ENCODE peak calls at places on chromosomes 16 and 17, in four cellular contexts. B is ovary; D is stimulated activated CD8-positive, alpha-beta memory T cell treated with anti-CD3 and anti-CD28 coated beads, Interleukin-7, amount 100 ng/mL, for 4 hours; E is activated T-helper 9 cell treated with anti-CD3 and anti-CD28 coated beads, Interleukin-2, amount 50 U/mL, for 16 hours. K is an unnamed sample.

GRCh38 chr17:77071925-77072490 is 68.8 kb upstream of the SEC14L1 start:
- DNase-seq in E (no peak), B (no peak), D (no peak), K (no peak)

GRCh38 chr17:40612510-40613244 is 34.9 kb downstream of the SMARCE1 start:
- DNase-seq in D (no peak), B (no peak), E (peak), K (no peak)

GRCh38 chr16:11198817-11199216 is 57.2 kb downstream of the SOCS1 start:
- DNase-seq in B (no peak), E (no peak), D (no peak), K (no peak)

GRCh38 chr16:57798267-57798810 is 4.0 kb downstream of the KIFC3 start:
- DNase-seq in B (no peak), E (no peak), D (no peak), K (no peak)

GRCh38 chr17:41695954-41696720 is 7.5 kb downstream of the EIF1 start:
- DNase-seq in E (peak), D (peak), B (peak), K (peak)

GRCh38 chr17:76872221-76872873 is 4.1 kb downstream of the MGAT5B start:
- DNase-seq in E (no peak), B (no peak), D (no peak), K (no peak)

GRCh38 chr17:36937961-36938565 is 788 bp downstream of the LHX1 start:
- DNase-seq in B (no peak), E (no peak), D (no peak), K (no peak)

GRCh38 chr17:66707051-66707450 is 127.9 kb upstream of the CACNG5 start:
- DNase-seq in D (no peak), B (no peak), E (no peak), K (no peak)

GRCh38 chr17:57881143-57881542 is 31.3 kb upstream of the MRPS23 start:
- DNase-seq in E (no peak), D (no peak), B (no peak), K (no peak)

GRCh38 chr17:73184133-73184993 is 8.5 kb upstream of the COG1 start:
- DNase-seq in E (no peak), D (no peak), B (no peak), K (no peak)

GRCh38 chr17:26775219-26775822 is 518.6 kb upstream of the WSB1 start:
- DNase-seq in D (no peak), E (no peak), B (no peak), K (no peak)

GRCh38 chr16:24091125-24091524 is 165.0 kb upstream of the CACNG3 start:
- DNase-seq in D (no peak), E (no peak), B (no peak), K (no peak)

GRCh38 chr17:74840500-74840899 is 19.2 kb downstream of the GRIN2C start:
- DNase-seq in D (no peak), E (no peak), B (no peak), K (no peak)

GRCh38 chr16:88084881-88085280 is 133.6 kb downstream of the BANP start:
- DNase-seq in B (no peak), E (no peak), D (no peak), K (no peak)

GRCh38 chr16:14672403-14672971 is 21.6 kb downstream of the PLA2G10 start:
- DNase-seq in B (no peak), E (no peak), D (no peak), K (no peak)

GRCh38 chr17:42865638-42866094 is 14.7 kb downstream of the AOC3 start:
- DNase-seq in E (no peak), B (no peak), D (no peak), K (no peak)

GRCh38 chr16:54627616-54628015 is 303.0 kb upstream of the IRX5 start:
- DNase-seq in B (no peak), E (no peak), D (no peak), K (no peak)

GRCh38 chr17:63844293-63844672 is 1.8 kb upstream of the SMARCD2 start:
- DNase-seq in E (no peak), D (no peak), B (no peak), K (no peak)

GRCh38 chr17:79301469-79301868 is 226.8 kb downstream of the ENGASE start:
- DNase-seq in B (no peak), D (no peak), E (no peak), K (no peak)

GRCh38 chr16:19524356-19524865 is 669 bp downstream of the CCP110 start:
- DNase-seq in B (no peak), E (no peak), D (no peak), K (no peak)

GRCh38 chr17:869567-870530 is 87.7 kb downstream of the MRM3 start:
- DNase-seq in B (no peak), E (no peak), D (no peak), K (no peak)

GRCh38 chr17:45021607-45022287 is 29.7 kb downstream of the DCAKD start:
- DNase-seq in D (peak), B (peak), E (peak), K (no peak)

GRCh38 chr17:19590912-19591551 is 57.4 kb downstream of the SLC47A1 start:
- DNase-seq in B (no peak), D (no peak), E (no peak), K (no peak)

GRCh38 chr17:77140878-77141767 is at the start of gene SEC14L1:
- DNase-seq in D (peak), E (no peak), B (no peak), K (peak)

GRCh38 chr16:29148867-29149272 is 164.0 kb downstream of the LAT start:
- DNase-seq in D (peak), B (no peak), E (peak), K (peak)